ENCODE peak calls at places on chromosomes 13 and 19, in ten cellular contexts. One of them, this sample, is unnamed.

GRCh38 chr13:86080340-86080995 is 281.2 kb upstream of the SLITRK6 start:
- DNase-seq in ovary: no peak
- DNase-seq in GM23338: no peak
- DNase-seq in substantia nigra: no peak
- DNase-seq in Peyer's patch: no peak
- DNase-seq in WERI-Rb-1: no peak
- DNase-seq in left ventricle myocardium inferior: no peak
- DNase-seq in testis: no peak
- DNase-seq in tibial nerve: no peak
- DNase-seq in CD4-positive, alpha-beta memory T cell: no peak
- DNase-seq in this sample: no peak

GRCh38 chr19:29645911-29646310 is 19.4 kb upstream of the PLEKHF1 start:
- DNase-seq in tibial nerve: no peak
- DNase-seq in ovary: peak
- DNase-seq in substantia nigra: no peak
- DNase-seq in WERI-Rb-1: no peak
- DNase-seq in left ventricle myocardium inferior: peak
- DNase-seq in testis: peak
- DNase-seq in GM23338: no peak
- DNase-seq in Peyer's patch: no peak
- DNase-seq in CD4-positive, alpha-beta memory T cell: no peak
- DNase-seq in this sample: no peak

GRCh38 chr13:73194310-73194709 is 135.5 kb downstream of the KLF5 start:
- DNase-seq in testis: no peak
- DNase-seq in Peyer's patch: no peak
- DNase-seq in left ventricle myocardium inferior: no peak
- DNase-seq in GM23338: no peak
- DNase-seq in WERI-Rb-1: no peak
- DNase-seq in tibial nerve: no peak
- DNase-seq in CD4-positive, alpha-beta memory T cell: no peak
- DNase-seq in substantia nigra: no peak
- DNase-seq in ovary: no peak
- DNase-seq in this sample: peak

GRCh38 chr13:76758738-76759137 is 127.5 kb downstream of the KCTD12 start:
- DNase-seq in GM23338: no peak
- DNase-seq in CD4-positive, alpha-beta memory T cell: no peak
- DNase-seq in testis: no peak
- DNase-seq in left ventricle myocardium inferior: no peak
- DNase-seq in tibial nerve: no peak
- DNase-seq in Peyer's patch: no peak
- DNase-seq in substantia nigra: no peak
- DNase-seq in ovary: no peak
- DNase-seq in WERI-Rb-1: no peak
- DNase-seq in this sample: no peak

GRCh38 chr19:28746486-28746885 is 466.5 kb downstream of the UQCRFS1 start:
- DNase-seq in left ventricle myocardium inferior: no peak
- DNase-seq in testis: no peak
- DNase-seq in tibial nerve: no peak
- DNase-seq in WERI-Rb-1: no peak
- DNase-seq in ovary: no peak
- DNase-seq in CD4-positive, alpha-beta memory T cell: no peak
- DNase-seq in substantia nigra: no peak
- DNase-seq in Peyer's patch: no peak
- DNase-seq in GM23338: no peak
- DNase-seq in this sample: no peak

GRCh38 chr19:15614507-15615379 is at the start of gene CYP4F8:
- DNase-seq in Peyer's patch: no peak
- DNase-seq in testis: no peak
- DNase-seq in GM23338: no peak
- DNase-seq in WERI-Rb-1: no peak
- DNase-seq in tibial nerve: no peak
- DNase-seq in ovary: no peak
- DNase-seq in substantia nigra: no peak
- DNase-seq in CD4-positive, alpha-beta memory T cell: no peak
- DNase-seq in left ventricle myocardium inferior: no peak
- DNase-seq in this sample: no peak

GRCh38 chr19:19207637-19208582 is 3.8 kb upstream of the NCAN start:
- DNase-seq in ovary: no peak
- DNase-seq in CD4-positive, alpha-beta memory T cell: no peak
- DNase-seq in tibial nerve: no peak
- DNase-seq in testis: no peak
- DNase-seq in left ventricle myocardium inferior: no peak
- DNase-seq in GM23338: no peak
- DNase-seq in Peyer's patch: no peak
- DNase-seq in WERI-Rb-1: no peak
- DNase-seq in substantia nigra: no peak
- DNase-seq in this sample: peak

GRCh38 chr13:113357529-113357928 is 6.4 kb downstream of the GRTP1 start:
- DNase-seq in ovary: no peak
- DNase-seq in testis: no peak
- DNase-seq in GM23338: no peak
- DNase-seq in tibial nerve: no peak
- DNase-seq in Peyer's patch: no peak
- DNase-seq in WERI-Rb-1: no peak
- DNase-seq in CD4-positive, alpha-beta memory T cell: no peak
- DNase-seq in substantia nigra: no peak
- DNase-seq in left ventricle myocardium inferior: no peak
- DNase-seq in this sample: no peak

GRCh38 chr19:39802958-39803357 is 24.3 kb downstream of the LEUTX start:
- DNase-seq in ovary: no peak
- DNase-seq in testis: no peak
- DNase-seq in CD4-positive, alpha-beta memory T cell: no peak
- DNase-seq in left ventricle myocardium inferior: no peak
- DNase-seq in substantia nigra: no peak
- DNase-seq in tibial nerve: no peak
- DNase-seq in Peyer's patch: no peak
- DNase-seq in WERI-Rb-1: no peak
- DNase-seq in GM23338: peak
- DNase-seq in this sample: no peak

GRCh38 chr19:35005256-35005977 is 5.3 kb downstream of the GRAMD1A start:
- DNase-seq in tibial nerve: no peak
- DNase-seq in testis: no peak
- DNase-seq in ovary: no peak
- DNase-seq in WERI-Rb-1: no peak
- DNase-seq in Peyer's patch: peak
- DNase-seq in GM23338: no peak
- DNase-seq in CD4-positive, alpha-beta memory T cell: no peak
- DNase-seq in left ventricle myocardium inferior: no peak
- DNase-seq in substantia nigra: no peak
- DNase-seq in this sample: no peak
- H3K27ac ChIP-seq in tibial nerve: no peak
- H3K27ac ChIP-seq in testis: no peak
- H3K27ac ChIP-seq in ovary: no peak
- H3K27ac ChIP-seq in WERI-Rb-1: no peak
- H3K27ac ChIP-seq in Peyer's patch: peak
- H3K27ac ChIP-seq in GM23338: peak
- H3K27ac ChIP-seq in CD4-positive, alpha-beta memory T cell: no peak
- H3K27ac ChIP-seq in left ventricle myocardium inferior: peak
- H3K27ac ChIP-seq in substantia nigra: no peak
- H3K27ac ChIP-seq in this sample: peak

GRCh38 chr19:48821633-48822032 is 10.8 kb upstream of the BCAT2 start:
- DNase-seq in Peyer's patch: no peak
- DNase-seq in substantia nigra: no peak
- DNase-seq in ovary: no peak
- DNase-seq in tibial nerve: no peak
- DNase-seq in WERI-Rb-1: no peak
- DNase-seq in CD4-positive, alpha-beta memory T cell: no peak
- DNase-seq in left ventricle myocardium inferior: no peak
- DNase-seq in GM23338: no peak
- DNase-seq in testis: no peak
- DNase-seq in this sample: no peak

GRCh38 chr19:48817585-48818124 is 6.8 kb upstream of the BCAT2 start:
- DNase-seq in WERI-Rb-1: no peak
- DNase-seq in substantia nigra: no peak
- DNase-seq in left ventricle myocardium inferior: no peak
- DNase-seq in GM23338: no peak
- DNase-seq in ovary: no peak
- DNase-seq in CD4-positive, alpha-beta memory T cell: no peak
- DNase-seq in tibial nerve: no peak
- DNase-seq in Peyer's patch: no peak
- DNase-seq in testis: no peak
- DNase-seq in this sample: no peak

GRCh38 chr19:48819366-48819816 is 8.6 kb upstream of the BCAT2 start:
- DNase-seq in GM23338: no peak
- DNase-seq in Peyer's patch: peak
- DNase-seq in ovary: peak
- DNase-seq in substantia nigra: no peak
- DNase-seq in WERI-Rb-1: no peak
- DNase-seq in left ventricle myocardium inferior: peak
- DNase-seq in CD4-positive, alpha-beta memory T cell: no peak
- DNase-seq in tibial nerve: peak
- DNase-seq in testis: peak
- DNase-seq in this sample: peak

GRCh38 chr19:48815870-48816501 is 5.2 kb upstream of the BCAT2 start:
- DNase-seq in testis: peak
- DNase-seq in ovary: no peak
- DNase-seq in WERI-Rb-1: peak
- DNase-seq in CD4-positive, alpha-beta memory T cell: no peak
- DNase-seq in GM23338: peak
- DNase-seq in tibial nerve: no peak
- DNase-seq in Peyer's patch: no peak
- DNase-seq in left ventricle myocardium inferior: no peak
- DNase-seq in substantia nigra: no peak
- DNase-seq in this sample: peak

DNA sequence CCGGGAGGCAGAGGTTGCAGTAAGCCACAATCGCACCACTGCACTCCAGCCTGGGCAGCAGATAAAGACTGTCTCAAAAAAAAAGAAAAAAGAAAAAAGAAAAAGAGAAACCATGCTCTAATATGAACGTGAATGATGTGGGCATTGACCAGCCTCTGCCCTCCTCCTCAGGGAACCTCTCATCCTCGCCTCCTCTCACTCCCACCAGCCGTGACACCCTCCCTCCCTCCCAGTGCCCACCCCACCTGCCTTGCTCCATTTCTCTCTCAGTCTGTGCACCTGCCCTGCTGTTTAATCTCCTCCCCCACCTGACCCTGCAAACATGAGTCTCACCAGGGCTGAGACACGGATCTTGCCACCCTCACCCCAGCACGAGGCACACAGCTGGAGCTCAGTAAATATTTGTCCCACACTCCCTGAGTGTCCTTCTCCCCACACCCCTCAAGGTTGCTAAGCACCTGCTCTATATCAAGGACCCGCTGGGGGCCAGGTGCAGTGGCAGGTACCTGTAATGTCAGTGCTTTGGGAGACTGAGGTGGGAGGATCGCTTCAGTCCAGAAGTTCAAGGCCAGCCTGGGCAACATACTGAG is 7.5 kb upstream of the BCAT2 start:
- DNase-seq in substantia nigra: no peak
- DNase-seq in tibial nerve: no peak
- DNase-seq in WERI-Rb-1: no peak
- DNase-seq in left ventricle myocardium inferior: no peak
- DNase-seq in GM23338: no peak
- DNase-seq in Peyer's patch: no peak
- DNase-seq in testis: no peak
- DNase-seq in ovary: no peak
- DNase-seq in CD4-positive, alpha-beta memory T cell: no peak
- DNase-seq in this sample: peak
- H3K27ac ChIP-seq in substantia nigra: no peak
- H3K27ac ChIP-seq in tibial nerve: peak
- H3K27ac ChIP-seq in WERI-Rb-1: no peak
- H3K27ac ChIP-seq in left ventricle myocardium inferior: peak
- H3K27ac ChIP-seq in GM23338: no peak
- H3K27ac ChIP-seq in Peyer's patch: peak
- H3K27ac ChIP-seq in testis: no peak
- H3K27ac ChIP-seq in ovary: no peak
- H3K27ac ChIP-seq in CD4-positive, alpha-beta memory T cell: no peak
- H3K27ac ChIP-seq in this sample: no peak

DNA sequence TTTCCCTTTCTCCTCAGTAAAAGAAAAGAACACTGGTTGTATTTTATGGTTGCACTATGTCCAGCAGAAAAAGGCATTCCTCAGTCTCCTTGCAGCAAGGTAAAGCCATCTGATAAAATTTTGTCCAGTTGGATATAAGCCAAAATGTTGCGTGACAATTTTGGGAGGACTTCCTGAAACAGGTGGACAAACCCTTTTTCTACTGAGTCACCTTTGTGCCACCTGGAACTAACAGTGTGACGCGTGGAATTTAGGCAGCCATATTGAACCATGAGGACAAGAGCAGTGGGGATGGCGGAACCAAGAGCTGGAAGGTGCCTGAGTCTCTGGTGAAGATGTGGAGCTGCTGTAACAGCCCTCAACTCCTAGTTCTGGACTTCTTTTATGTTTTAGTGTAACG is 8.2 kb downstream of the CADM4 start:
- DNase-seq in GM23338: no peak
- DNase-seq in CD4-positive, alpha-beta memory T cell: no peak
- DNase-seq in tibial nerve: no peak
- DNase-seq in left ventricle myocardium inferior: no peak
- DNase-seq in ovary: no peak
- DNase-seq in WERI-Rb-1: no peak
- DNase-seq in testis: no peak
- DNase-seq in substantia nigra: no peak
- DNase-seq in Peyer's patch: no peak
- DNase-seq in this sample: no peak
- H3K27ac ChIP-seq in GM23338: no peak
- H3K27ac ChIP-seq in CD4-positive, alpha-beta memory T cell: no peak
- H3K27ac ChIP-seq in tibial nerve: no peak
- H3K27ac ChIP-seq in left ventricle myocardium inferior: no peak
- H3K27ac ChIP-seq in ovary: no peak
- H3K27ac ChIP-seq in WERI-Rb-1: no peak
- H3K27ac ChIP-seq in testis: no peak
- H3K27ac ChIP-seq in substantia nigra: no peak
- H3K27ac ChIP-seq in Peyer's patch: no peak
- H3K27ac ChIP-seq in this sample: no peak

DNA sequence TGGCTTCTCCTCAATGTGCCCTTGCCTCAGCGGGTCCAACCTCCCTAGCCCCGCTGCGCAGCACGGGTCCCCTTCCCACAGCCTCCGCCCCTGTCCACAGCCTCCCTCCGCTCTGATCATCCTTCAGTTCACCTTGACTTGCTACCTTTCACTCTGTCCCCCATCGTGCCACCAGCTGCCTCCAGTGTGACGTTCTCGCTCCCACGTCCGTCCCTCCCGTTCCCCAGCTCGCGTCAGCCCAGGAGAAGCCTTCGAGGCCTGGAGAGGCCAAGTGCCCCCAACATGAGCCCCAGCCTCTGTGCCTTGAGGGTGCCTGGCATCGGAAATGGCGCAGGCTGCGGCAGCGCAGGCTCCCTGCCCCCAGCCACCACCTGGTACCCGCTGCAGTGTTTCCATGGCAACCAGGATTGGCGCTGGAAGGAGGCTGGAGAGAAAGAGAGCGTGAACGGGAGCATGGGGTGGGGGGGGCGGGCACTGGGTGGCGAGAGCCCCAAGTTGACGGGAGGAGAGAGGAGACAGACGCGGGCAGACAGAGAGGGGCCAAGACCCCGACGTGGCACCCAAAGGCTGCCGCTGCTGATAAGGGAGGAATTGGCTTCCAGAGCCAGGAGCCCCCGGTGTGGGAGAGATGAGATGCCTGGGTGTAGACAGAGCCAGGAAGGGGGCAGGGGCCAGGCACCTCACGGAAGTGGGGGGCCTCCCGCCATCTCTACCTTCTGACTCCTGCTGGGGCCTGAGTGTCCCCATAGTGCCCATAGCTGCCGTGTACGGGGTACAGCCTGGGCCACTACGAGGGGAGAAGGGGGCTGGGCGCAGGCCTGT is 844 bp upstream of the ASPDH start:
- DNase-seq in ovary: no peak
- DNase-seq in WERI-Rb-1: no peak
- DNase-seq in tibial nerve: no peak
- DNase-seq in GM23338: no peak
- DNase-seq in Peyer's patch: no peak
- DNase-seq in substantia nigra: no peak
- DNase-seq in left ventricle myocardium inferior: no peak
- DNase-seq in testis: no peak
- DNase-seq in CD4-positive, alpha-beta memory T cell: no peak
- DNase-seq in this sample: no peak
- H3K27ac ChIP-seq in ovary: no peak
- H3K27ac ChIP-seq in WERI-Rb-1: no peak
- H3K27ac ChIP-seq in tibial nerve: no peak
- H3K27ac ChIP-seq in GM23338: no peak
- H3K27ac ChIP-seq in Peyer's patch: no peak
- H3K27ac ChIP-seq in substantia nigra: peak
- H3K27ac ChIP-seq in left ventricle myocardium inferior: no peak
- H3K27ac ChIP-seq in testis: no peak
- H3K27ac ChIP-seq in CD4-positive, alpha-beta memory T cell: no peak
- H3K27ac ChIP-seq in this sample: no peak

This sample was measured in small intestine.